ENCODE peak calls at places on chromosomes 16 and 17, in seven cellular contexts. One of them, this sample, is unnamed.

GRCh38 chr16:82194076-82194475 is 24.1 kb upstream of the MPHOSPH6 start:
- DNase-seq in fibroblast of villous mesenchyme: peak
- DNase-seq in CD8-positive, alpha-beta T cell: no peak
- DNase-seq in ovary: no peak
- DNase-seq in GM12865: no peak
- DNase-seq in fibroblast of lung: peak
- DNase-seq in upper lobe of right lung: no peak
- DNase-seq in this sample: no peak

GRCh38 chr17:44444735-44445105 is 55.3 kb upstream of the ITGA2B start:
- DNase-seq in fibroblast of villous mesenchyme: peak
- DNase-seq in CD8-positive, alpha-beta T cell: no peak
- DNase-seq in ovary: no peak
- DNase-seq in GM12865: no peak
- DNase-seq in fibroblast of lung: peak
- DNase-seq in upper lobe of right lung: no peak
- DNase-seq in this sample: no peak

GRCh38 chr17:55319933-55320593 is 55.3 kb downstream of the HLF start:
- DNase-seq in fibroblast of villous mesenchyme: no peak
- DNase-seq in CD8-positive, alpha-beta T cell: no peak
- DNase-seq in ovary: no peak
- DNase-seq in GM12865: no peak
- DNase-seq in fibroblast of lung: no peak
- DNase-seq in upper lobe of right lung: no peak
- DNase-seq in this sample: no peak

GRCh38 chr17:42421479-42422332 is 1.4 kb downstream of the CAVIN1 start:
- DNase-seq in fibroblast of villous mesenchyme: peak
- DNase-seq in CD8-positive, alpha-beta T cell: no peak
- DNase-seq in ovary: peak
- DNase-seq in GM12865: no peak
- DNase-seq in fibroblast of lung: peak
- DNase-seq in upper lobe of right lung: peak
- DNase-seq in this sample: no peak

GRCh38 chr16:48335961-48336360 is 49.3 kb downstream of the SIAH1 start:
- DNase-seq in fibroblast of villous mesenchyme: peak
- DNase-seq in CD8-positive, alpha-beta T cell: no peak
- DNase-seq in ovary: no peak
- DNase-seq in GM12865: no peak
- DNase-seq in fibroblast of lung: peak
- DNase-seq in upper lobe of right lung: no peak
- DNase-seq in this sample: no peak

GRCh38 chr16:49620158-49620867 is 235.6 kb downstream of the ZNF423 start:
- DNase-seq in fibroblast of villous mesenchyme: peak
- DNase-seq in CD8-positive, alpha-beta T cell: no peak
- DNase-seq in ovary: peak
- DNase-seq in GM12865: no peak
- DNase-seq in fibroblast of lung: peak
- DNase-seq in upper lobe of right lung: no peak
- DNase-seq in this sample: no peak

GRCh38 chr16:10123141-10123540 is 59.1 kb downstream of the GRIN2A start:
- DNase-seq in fibroblast of villous mesenchyme: peak
- DNase-seq in CD8-positive, alpha-beta T cell: no peak
- DNase-seq in ovary: no peak
- DNase-seq in GM12865: no peak
- DNase-seq in fibroblast of lung: no peak
- DNase-seq in upper lobe of right lung: no peak
- DNase-seq in this sample: no peak

GRCh38 chr17:49577651-49577935 is 1.9 kb downstream of the NXPH3 start:
- DNase-seq in fibroblast of villous mesenchyme: no peak
- DNase-seq in CD8-positive, alpha-beta T cell: no peak
- DNase-seq in ovary: no peak
- DNase-seq in GM12865: no peak
- DNase-seq in fibroblast of lung: no peak
- DNase-seq in upper lobe of right lung: no peak
- DNase-seq in this sample: no peak

GRCh38 chr17:16911141-16911937 is 60.6 kb downstream of the TNFRSF13B start:
- DNase-seq in fibroblast of villous mesenchyme: no peak
- DNase-seq in CD8-positive, alpha-beta T cell: no peak
- DNase-seq in ovary: no peak
- DNase-seq in GM12865: no peak
- DNase-seq in fibroblast of lung: no peak
- DNase-seq in upper lobe of right lung: no peak
- DNase-seq in this sample: no peak

GRCh38 chr17:10673318-10673717 is 16.2 kb upstream of the MYH3 start:
- DNase-seq in fibroblast of villous mesenchyme: no peak
- DNase-seq in CD8-positive, alpha-beta T cell: no peak
- DNase-seq in ovary: no peak
- DNase-seq in GM12865: no peak
- DNase-seq in fibroblast of lung: no peak
- DNase-seq in upper lobe of right lung: no peak
- DNase-seq in this sample: no peak

GRCh38 chr17:45149037-45149668 is 878 bp downstream of the HEXIM1 start:
- DNase-seq in fibroblast of villous mesenchyme: peak
- DNase-seq in CD8-positive, alpha-beta T cell: peak
- DNase-seq in ovary: peak
- DNase-seq in GM12865: peak
- DNase-seq in fibroblast of lung: peak
- DNase-seq in upper lobe of right lung: peak
- DNase-seq in this sample: peak

GRCh38 chr17:66654764-66655163 is 180.2 kb upstream of the CACNG5 start:
- DNase-seq in fibroblast of villous mesenchyme: no peak
- DNase-seq in CD8-positive, alpha-beta T cell: no peak
- DNase-seq in ovary: no peak
- DNase-seq in GM12865: no peak
- DNase-seq in fibroblast of lung: no peak
- DNase-seq in upper lobe of right lung: no peak
- DNase-seq in this sample: no peak

GRCh38 chr16:69386596-69386995 is 789 bp upstream of the TERF2 start:
- DNase-seq in fibroblast of villous mesenchyme: no peak
- DNase-seq in CD8-positive, alpha-beta T cell: no peak
- DNase-seq in ovary: no peak
- DNase-seq in GM12865: no peak
- DNase-seq in fibroblast of lung: no peak
- DNase-seq in upper lobe of right lung: no peak
- DNase-seq in this sample: no peak

GRCh38 chr16:86941731-86942468 is 363.6 kb downstream of the FOXL1 start:
- DNase-seq in fibroblast of villous mesenchyme: no peak
- DNase-seq in CD8-positive, alpha-beta T cell: no peak
- DNase-seq in ovary: no peak
- DNase-seq in GM12865: no peak
- DNase-seq in fibroblast of lung: no peak
- DNase-seq in upper lobe of right lung: peak
- DNase-seq in this sample: no peak

GRCh38 chr17:40098846-40099626 is 1.4 kb downstream of the NR1D1 start:
- DNase-seq in fibroblast of villous mesenchyme: peak
- DNase-seq in CD8-positive, alpha-beta T cell: peak
- DNase-seq in ovary: peak
- DNase-seq in GM12865: peak
- DNase-seq in fibroblast of lung: peak
- DNase-seq in upper lobe of right lung: peak
- DNase-seq in this sample: peak

GRCh38 chr17:5209396-5209795 is 17.7 kb upstream of the ZNF594 start:
- DNase-seq in fibroblast of villous mesenchyme: no peak
- DNase-seq in CD8-positive, alpha-beta T cell: no peak
- DNase-seq in ovary: no peak
- DNase-seq in GM12865: no peak
- DNase-seq in fibroblast of lung: peak
- DNase-seq in upper lobe of right lung: no peak
- DNase-seq in this sample: no peak

GRCh38 chr17:42795465-42795864 is 3.0 kb downstream of the COA3 start:
- DNase-seq in fibroblast of villous mesenchyme: no peak
- DNase-seq in CD8-positive, alpha-beta T cell: no peak
- DNase-seq in ovary: no peak
- DNase-seq in GM12865: no peak
- DNase-seq in fibroblast of lung: no peak
- DNase-seq in upper lobe of right lung: no peak
- DNase-seq in this sample: no peak

GRCh38 chr16:85159226-85159980 is 47.1 kb upstream of the CIBAR2 start:
- DNase-seq in fibroblast of villous mesenchyme: no peak
- DNase-seq in CD8-positive, alpha-beta T cell: no peak
- DNase-seq in ovary: no peak
- DNase-seq in GM12865: no peak
- DNase-seq in fibroblast of lung: peak
- DNase-seq in upper lobe of right lung: no peak
- DNase-seq in this sample: no peak

GRCh38 chr16:17476414-17477259 is 5.9 kb upstream of the XYLT1 start:
- DNase-seq in fibroblast of villous mesenchyme: peak
- DNase-seq in CD8-positive, alpha-beta T cell: no peak
- DNase-seq in ovary: peak
- DNase-seq in GM12865: peak
- DNase-seq in fibroblast of lung: peak
- DNase-seq in upper lobe of right lung: no peak
- DNase-seq in this sample: peak

GRCh38 chr16:3459401-3460090 is 16.1 kb downstream of the NAA60 start:
- DNase-seq in fibroblast of villous mesenchyme: no peak
- DNase-seq in CD8-positive, alpha-beta T cell: no peak
- DNase-seq in ovary: no peak
- DNase-seq in GM12865: peak
- DNase-seq in fibroblast of lung: no peak
- DNase-seq in upper lobe of right lung: no peak
- DNase-seq in this sample: no peak

GRCh38 chr17:44206825-44207155 is 7.1 kb upstream of the ATXN7L3 start:
- DNase-seq in fibroblast of villous mesenchyme: no peak
- DNase-seq in CD8-positive, alpha-beta T cell: no peak
- DNase-seq in ovary: no peak
- DNase-seq in GM12865: no peak
- DNase-seq in fibroblast of lung: no peak
- DNase-seq in upper lobe of right lung: no peak
- DNase-seq in this sample: no peak

GRCh38 chr16:10906914-10907756 is 30.1 kb downstream of the CIITA start:
- DNase-seq in fibroblast of villous mesenchyme: no peak
- DNase-seq in CD8-positive, alpha-beta T cell: no peak
- DNase-seq in ovary: no peak
- DNase-seq in GM12865: no peak
- DNase-seq in fibroblast of lung: no peak
- DNase-seq in upper lobe of right lung: peak
- DNase-seq in this sample: no peak

GRCh38 chr17:79829457-79829856 is 9.8 kb downstream of the CBX4 start:
- DNase-seq in fibroblast of villous mesenchyme: no peak
- DNase-seq in CD8-positive, alpha-beta T cell: no peak
- DNase-seq in ovary: no peak
- DNase-seq in GM12865: no peak
- DNase-seq in fibroblast of lung: no peak
- DNase-seq in upper lobe of right lung: no peak
- DNase-seq in this sample: no peak

GRCh38 chr17:79829004-79829403 is 10.2 kb downstream of the CBX4 start:
- DNase-seq in fibroblast of villous mesenchyme: no peak
- DNase-seq in CD8-positive, alpha-beta T cell: no peak
- DNase-seq in ovary: no peak
- DNase-seq in GM12865: no peak
- DNase-seq in fibroblast of lung: no peak
- DNase-seq in upper lobe of right lung: no peak
- DNase-seq in this sample: no peak

GRCh38 chr17:79830763-79831366 is 8.4 kb downstream of the CBX4 start:
- DNase-seq in fibroblast of villous mesenchyme: no peak
- DNase-seq in CD8-positive, alpha-beta T cell: no peak
- DNase-seq in ovary: no peak
- DNase-seq in GM12865: no peak
- DNase-seq in fibroblast of lung: no peak
- DNase-seq in upper lobe of right lung: no peak
- DNase-seq in this sample: no peak

GRCh38 chr17:79831367-79832210 is 7.7 kb downstream of the CBX4 start:
- DNase-seq in fibroblast of villous mesenchyme: peak
- DNase-seq in CD8-positive, alpha-beta T cell: no peak
- DNase-seq in ovary: peak
- DNase-seq in GM12865: no peak
- DNase-seq in fibroblast of lung: peak
- DNase-seq in upper lobe of right lung: peak
- DNase-seq in this sample: no peak

DNA sequence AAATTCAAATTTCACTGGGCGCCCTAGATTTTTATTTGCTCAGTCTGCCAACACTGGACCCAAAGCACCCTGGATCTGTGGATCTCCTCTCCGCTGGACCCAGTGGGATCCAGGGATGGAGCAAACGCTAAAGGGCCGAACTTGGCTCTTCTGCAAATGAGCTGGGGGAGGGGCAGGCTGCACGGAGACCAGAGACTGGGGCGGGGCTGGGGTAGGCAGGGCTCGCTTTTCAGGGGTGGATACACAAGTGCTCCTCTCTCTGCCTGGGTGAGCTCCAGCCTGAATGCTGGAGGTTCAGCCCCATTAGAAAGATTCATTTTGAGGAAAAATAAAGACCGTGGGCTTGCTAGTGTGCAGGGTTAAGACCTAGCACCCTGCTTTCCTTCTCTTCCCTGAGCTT is 8.9 kb downstream of the CBX4 start:
- DNase-seq in fibroblast of villous mesenchyme: no peak
- DNase-seq in CD8-positive, alpha-beta T cell: no peak
- DNase-seq in ovary: no peak
- DNase-seq in GM12865: no peak
- DNase-seq in fibroblast of lung: no peak
- DNase-seq in upper lobe of right lung: no peak
- DNase-seq in this sample: no peak
- TF ChIP-seq CTCF in fibroblast of villous mesenchyme: no peak
- TF ChIP-seq CTCF in CD8-positive, alpha-beta T cell: no peak
- TF ChIP-seq CTCF in ovary: no peak
- TF ChIP-seq CTCF in GM12865: no peak
- TF ChIP-seq CTCF in fibroblast of lung: no peak
- TF ChIP-seq CTCF in upper lobe of right lung: no peak
- TF ChIP-seq CTCF in this sample: no peak

GRCh38 chr17:29143894-29144293 is 36.3 kb downstream of the MYO18A start:
- DNase-seq in fibroblast of villous mesenchyme: peak
- DNase-seq in CD8-positive, alpha-beta T cell: no peak
- DNase-seq in ovary: no peak
- DNase-seq in GM12865: peak
- DNase-seq in fibroblast of lung: no peak
- DNase-seq in upper lobe of right lung: no peak
- DNase-seq in this sample: no peak
- TF ChIP-seq CTCF in fibroblast of villous mesenchyme: peak
- TF ChIP-seq CTCF in CD8-positive, alpha-beta T cell: no peak
- TF ChIP-seq CTCF in ovary: no peak
- TF ChIP-seq CTCF in GM12865: peak
- TF ChIP-seq CTCF in fibroblast of lung: peak
- TF ChIP-seq CTCF in upper lobe of right lung: peak
- TF ChIP-seq CTCF in this sample: peak

GRCh38 chr17:57584050-57584551 is 161.0 kb downstream of the CCDC182 start:
- DNase-seq in fibroblast of villous mesenchyme: peak
- DNase-seq in CD8-positive, alpha-beta T cell: no peak
- DNase-seq in ovary: no peak
- DNase-seq in GM12865: no peak
- DNase-seq in fibroblast of lung: peak
- DNase-seq in upper lobe of right lung: no peak
- DNase-seq in this sample: no peak
- TF ChIP-seq CTCF in fibroblast of villous mesenchyme: no peak
- TF ChIP-seq CTCF in CD8-positive, alpha-beta T cell: no peak
- TF ChIP-seq CTCF in ovary: no peak
- TF ChIP-seq CTCF in GM12865: no peak
- TF ChIP-seq CTCF in fibroblast of lung: no peak
- TF ChIP-seq CTCF in upper lobe of right lung: no peak
- TF ChIP-seq CTCF in this sample: no peak

GRCh38 chr17:63631062-63631461 is 8.8 kb downstream of the MAP3K3 start:
- DNase-seq in fibroblast of villous mesenchyme: no peak
- DNase-seq in CD8-positive, alpha-beta T cell: no peak
- DNase-seq in ovary: no peak
- DNase-seq in GM12865: no peak
- DNase-seq in fibroblast of lung: no peak
- DNase-seq in upper lobe of right lung: no peak
- DNase-seq in this sample: no peak
- TF ChIP-seq CTCF in fibroblast of villous mesenchyme: no peak
- TF ChIP-seq CTCF in CD8-positive, alpha-beta T cell: no peak
- TF ChIP-seq CTCF in ovary: no peak
- TF ChIP-seq CTCF in GM12865: no peak
- TF ChIP-seq CTCF in fibroblast of lung: no peak
- TF ChIP-seq CTCF in upper lobe of right lung: no peak
- TF ChIP-seq CTCF in this sample: no peak

GRCh38 chr17:6648181-6648580 is 3.2 kb downstream of the MED31 start:
- DNase-seq in fibroblast of villous mesenchyme: no peak
- DNase-seq in CD8-positive, alpha-beta T cell: no peak
- DNase-seq in ovary: no peak
- DNase-seq in GM12865: no peak
- DNase-seq in fibroblast of lung: no peak
- DNase-seq in upper lobe of right lung: no peak
- DNase-seq in this sample: no peak
- TF ChIP-seq CTCF in fibroblast of villous mesenchyme: peak
- TF ChIP-seq CTCF in CD8-positive, alpha-beta T cell: peak
- TF ChIP-seq CTCF in ovary: no peak
- TF ChIP-seq CTCF in GM12865: peak
- TF ChIP-seq CTCF in fibroblast of lung: peak
- TF ChIP-seq CTCF in upper lobe of right lung: no peak
- TF ChIP-seq CTCF in this sample: peak